ENCODE peak calls at places on chromosomes 6 and 20, in seven cellular contexts. C is HCEC 1CT, Y is NCI-H460, H is NCI-H1417, Q is left ventricle myocardium superior, A is foreskin fibroblast, M is GM20000. N is an unnamed sample.

GRCh38 chr6:147201885-147202515 is 2.2 kb upstream of the STXBP5 start:
- DNase-seq in M (peak; percentile 34), A (peak; percentile 18), H (peak; percentile 62), C (peak; percentile 37), Q (peak; percentile 27), Y (no peak), N (peak; percentile 23)

GRCh38 chr6:118893095-118893881 is 664 bp upstream of the ASF1A start:
- DNase-seq in Y (no peak), Q (no peak), H (peak; percentile 86), A (peak; percentile 42), C (peak; percentile 80), M (peak; percentile 33), N (peak; percentile 30)

GRCh38 chr20:62461157-62461556 is 14.6 kb downstream of the GATA5 start:
- DNase-seq in H (no peak), C (no peak), Y (no peak), A (no peak), Q (peak; percentile 80), M (no peak), N (no peak)

GRCh38 chr6:37381579-37381978 is 27.8 kb downstream of the RNF8 start:
- DNase-seq in C (peak; percentile 54), M (peak; percentile 62), Y (peak; percentile 22), H (peak; percentile 68), A (peak; percentile 12), Q (no peak), N (peak; percentile 33)

GRCh38 chr6:76264466-76264865 is 192.0 kb upstream of the IMPG1 start:
- DNase-seq in Y (no peak), C (no peak), Q (no peak), M (no peak), A (no peak), H (no peak), N (no peak)

GRCh38 chr6:44176935-44177509 is 18.4 kb downstream of the CAPN11 start:
- DNase-seq in M (peak; percentile 74), Q (peak; percentile 9), C (no peak), H (no peak), A (no peak), Y (no peak), N (no peak)

GRCh38 chr6:84762941-84763396 is 1.4 kb downstream of the TBX18 start:
- DNase-seq in Q (peak; percentile 60), Y (no peak), H (no peak), M (no peak), A (no peak), C (no peak), N (peak; percentile 26)

GRCh38 chr6:12343440-12344162 is 53.4 kb downstream of the EDN1 start:
- DNase-seq in A (no peak), Y (peak; percentile 16), M (no peak), C (no peak), H (no peak), Q (no peak), N (no peak)

GRCh38 chr6:157792671-157793070 is 30.4 kb upstream of the SNX9 start:
- DNase-seq in M (no peak), H (no peak), A (no peak), Y (no peak), C (no peak), Q (no peak), N (no peak)

GRCh38 chr6:147297663-147298313 is 93.6 kb downstream of the STXBP5 start:
- DNase-seq in A (no peak), M (no peak), Y (no peak), H (no peak), Q (no peak), C (no peak), N (no peak)

GRCh38 chr6:42314571-42314950 is 96.9 kb upstream of the MRPS10 start:
- DNase-seq in H (no peak), M (no peak), Q (no peak), A (no peak), Y (no peak), C (peak; percentile 32), N (no peak)

GRCh38 chr6:67736816-67737215 is 898.3 kb upstream of the ADGRB3 start:
- DNase-seq in Y (no peak), H (no peak), M (no peak), A (no peak), C (peak; percentile 20), Q (no peak), N (no peak)

GRCh38 chr6:141077355-141078333 is 1055.1 kb upstream of the GJE1 start:
- DNase-seq in H (no peak), A (no peak), M (peak; percentile 3), Y (peak; percentile 7), Q (no peak), C (peak; percentile 17), N (peak; percentile 17)

N was measured in testis.